ENCODE peak calls at places on chromosomes 7 and 10, in four cellular contexts. A, Y, G and I are unnamed samples.

GRCh38 chr7:90432752-90433151 is 29.5 kb downstream of the CLDN12 start:
- DNase-seq in A (no peak), G (no peak), Y (no peak), I (no peak)

GRCh38 chr10:36766921-36767320 is 358.5 kb upstream of the ANKRD30A start:
- DNase-seq in G (no peak), Y (peak), A (no peak), I (no peak)

GRCh38 chr7:43590862-43591550 is 8.1 kb downstream of the STK17A start:
- DNase-seq in G (no peak), Y (no peak), A (peak), I (no peak)

GRCh38 chr7:20214787-20215669 is 2.2 kb downstream of the MACC1 start:
- DNase-seq in G (no peak), A (no peak), Y (no peak), I (no peak)

GRCh38 chr7:85025312-85025756 is 161.5 kb downstream of the SEMA3D start:
- DNase-seq in A (no peak), G (no peak), Y (no peak), I (no peak)

GRCh38 chr10:15515207-15515606 is 144.1 kb upstream of the FAM171A1 start:
- DNase-seq in G (no peak), Y (no peak), A (no peak), I (no peak)

GRCh38 chr10:78149193-78149592 is 115.5 kb downstream of the RPS24 start:
- DNase-seq in G (no peak), Y (no peak), A (no peak), I (no peak)

GRCh38 chr10:17228081-17229015 is at the start of gene VIM:
- DNase-seq in Y (peak), A (peak), G (peak), I (peak)

GRCh38 chr10:49282879-49283321 is 16.1 kb upstream of the C10orf71 start:
- DNase-seq in Y (peak), G (no peak), A (no peak), I (no peak)

GRCh38 chr10:131418686-131419085 is 107.2 kb upstream of the TCERG1L start:
- DNase-seq in A (no peak), G (no peak), Y (no peak), I (no peak)

GRCh38 chr7:127177156-127177555 is 75.6 kb downstream of the GRM8 start:
- DNase-seq in A (no peak), G (no peak), Y (no peak), I (no peak)

GRCh38 chr10:60942604-60943269 is 1.2 kb downstream of the RHOBTB1 start:
- DNase-seq in A (no peak), G (peak), Y (no peak), I (peak)

GRCh38 chr7:41816111-41816510 is 113.2 kb upstream of the INHBA start:
- DNase-seq in Y (no peak), A (no peak), G (no peak), I (peak)

GRCh38 chr10:86970152-86970886 is 2.0 kb downstream of the ADIRF start:
- DNase-seq in Y (peak), A (peak), G (no peak), I (no peak)

GRCh38 chr10:119541459-119542356 is 811 bp downstream of the RGS10 start:
- DNase-seq in A (peak), G (no peak), Y (no peak), I (no peak)

GRCh38 chr7:11077816-11078215 is 104.1 kb downstream of the PHF14 start:
- DNase-seq in Y (no peak), A (no peak), G (no peak), I (no peak)

GRCh38 chr10:37754538-37755323 is 102.7 kb downstream of the ZNF248 start:
- DNase-seq in G (no peak), A (peak), Y (peak), I (peak)

GRCh38 chr7:116269466-116269865 is 59.1 kb downstream of the TES start:
- DNase-seq in G (no peak), Y (no peak), A (no peak), I (no peak)

GRCh38 chr7:106812027-106812643 is 52.9 kb upstream of the PIK3CG start:
- DNase-seq in G (peak), Y (no peak), A (no peak), I (no peak)

GRCh38 chr10:46228076-46229071 is 58.4 kb upstream of the ANTXRL start:
- DNase-seq in G (peak), A (peak), Y (peak), I (peak)

GRCh38 chr7:55474944-55475911 is 97.1 kb downstream of the VOPP1 start:
- DNase-seq in Y (no peak), G (no peak), A (no peak), I (no peak)

GRCh38 chr7:33842141-33842540 is 63.2 kb upstream of the BMPER start:
- DNase-seq in Y (no peak), G (no peak), A (no peak), I (no peak)

GRCh38 chr7:1689356-1689755 is 19.3 kb downstream of the ELFN1 start:
- DNase-seq in G (no peak), Y (peak), A (no peak), I (no peak)

GRCh38 chr10:86317949-86318725 is 48.5 kb downstream of the GRID1 start:
- DNase-seq in Y (no peak), A (no peak), G (no peak), I (no peak)

GRCh38 chr10:20767028-20767427 is 130.1 kb downstream of the NEBL start:
- DNase-seq in G (no peak), Y (no peak), A (no peak), I (no peak)

GRCh38 chr7:118104812-118105441 is 79.0 kb upstream of the LSM8 start:
- DNase-seq in A (no peak), Y (no peak), G (no peak), I (peak)

GRCh38 chr7:117041007-117041406 is 87.7 kb downstream of the ST7 start:
- DNase-seq in A (no peak), G (no peak), Y (no peak), I (no peak)

GRCh38 chr7:90999989-91000979 is 263.9 kb upstream of the FZD1 start:
- DNase-seq in G (no peak), A (no peak), Y (peak), I (no peak)

GRCh38 chr10:43084812-43085211 is 7.9 kb downstream of the RET start:
- DNase-seq in A (no peak), Y (no peak), G (no peak), I (no peak)

GRCh38 chr7:30596721-30597120 is 2.0 kb downstream of the GARS1 start:
- DNase-seq in A (no peak), G (no peak), Y (no peak), I (no peak)

GRCh38 chr10:122286872-122287271 is 15.8 kb downstream of the BTBD16 start:
- DNase-seq in G (no peak), A (no peak), Y (peak), I (no peak)

GRCh38 chr10:57593983-57594573 is 673.6 kb downstream of the IPMK start:
- DNase-seq in A (no peak), G (no peak), Y (no peak), I (no peak)

GRCh38 chr7:40469481-40469880 is 334.7 kb downstream of the SUGCT start:
- DNase-seq in Y (no peak), G (no peak), A (no peak), I (no peak)

GRCh38 chr10:23171232-23171876 is 20.8 kb upstream of the PTF1A start:
- DNase-seq in G (no peak), Y (peak), A (no peak), I (no peak)

GRCh38 chr10:71144824-71145223 is 67.5 kb upstream of the UNC5B start:
- DNase-seq in Y (no peak), G (no peak), A (no peak), I (no peak)